ENCODE peak calls at places on chromosomes 3 and 15, in ten cellular contexts. J, V, W, D, Z, C, G, T, B and L are unnamed samples.

GRCh38 chr3:127172670-127173515 is 20.0 kb upstream of the PRR23E start:
- DNase-seq in J (peak), V (peak), W (no peak), D (no peak), Z (peak), C (no peak), G (peak), T (peak), B (no peak), L (no peak)

GRCh38 chr3:161920196-161920595 is 423.6 kb downstream of the OTOL1 start:
- DNase-seq in J (no peak), V (peak), W (no peak), D (no peak), Z (no peak), C (no peak), G (no peak), T (peak), B (no peak), L (no peak)

GRCh38 chr15:76576526-76577279 is 240.1 kb downstream of the ISL2 start:
- DNase-seq in J (peak), V (peak), W (no peak), D (peak), Z (peak), C (peak), G (no peak), T (peak), B (no peak), L (no peak)

GRCh38 chr15:62431391-62431790 is 266.3 kb upstream of the C2CD4B start:
- DNase-seq in J (no peak), V (no peak), W (no peak), D (no peak), Z (no peak), C (no peak), G (no peak), T (no peak), B (no peak), L (no peak)

GRCh38 chr3:72763751-72764440 is 84.3 kb downstream of the SHQ1 start:
- DNase-seq in J (peak), V (no peak), W (no peak), D (no peak), Z (no peak), C (no peak), G (no peak), T (peak), B (no peak), L (no peak)

GRCh38 chr3:9902372-9903237 is at the start of gene IL17RE:
- DNase-seq in J (no peak), V (no peak), W (no peak), D (no peak), Z (no peak), C (no peak), G (peak), T (no peak), B (no peak), L (peak)

GRCh38 chr3:19065027-19065426 is 83.3 kb upstream of the KCNH8 start:
- DNase-seq in J (no peak), V (no peak), W (no peak), D (peak), Z (no peak), C (no peak), G (peak), T (no peak), B (no peak), L (no peak)

GRCh38 chr3:194620192-194620591 is 13.0 kb downstream of the TMEM44 start:
- DNase-seq in J (no peak), V (no peak), W (no peak), D (no peak), Z (no peak), C (no peak), G (no peak), T (no peak), B (no peak), L (no peak)

GRCh38 chr3:32510075-32510724 is 7.5 kb upstream of the CMTM6 start:
- DNase-seq in J (peak), V (peak), W (peak), D (peak), Z (peak), C (peak), G (peak), T (peak), B (peak), L (peak)

GRCh38 chr3:142724682-142725351 is 983 bp downstream of the TRPC1 start:
- DNase-seq in J (peak), V (peak), W (no peak), D (no peak), Z (peak), C (peak), G (peak), T (peak), B (no peak), L (peak)

GRCh38 chr3:46719735-46720271 is 2.1 kb upstream of the PRSS50 start:
- DNase-seq in J (no peak), V (no peak), W (no peak), D (no peak), Z (no peak), C (no peak), G (no peak), T (no peak), B (no peak), L (no peak)

GRCh38 chr3:190811775-190812480 is 50.6 kb downstream of the GMNC start:
- DNase-seq in J (peak), V (peak), W (peak), D (peak), Z (peak), C (no peak), G (peak), T (peak), B (no peak), L (peak)

GRCh38 chr3:45306406-45307008 is 80.4 kb upstream of the TMEM158 start:
- DNase-seq in J (no peak), V (no peak), W (no peak), D (no peak), Z (no peak), C (no peak), G (no peak), T (no peak), B (no peak), L (no peak)

GRCh38 chr15:49423021-49423420 is at the start of gene FGF7:
- DNase-seq in J (peak), V (no peak), W (no peak), D (no peak), Z (no peak), C (no peak), G (peak), T (peak), B (no peak), L (no peak)

GRCh38 chr3:141894524-141895176 is 18.2 kb downstream of the ATP1B3 start:
- DNase-seq in J (peak), V (peak), W (no peak), D (peak), Z (peak), C (no peak), G (no peak), T (peak), B (no peak), L (peak)